ENCODE peak calls at places on chromosomes 4 and X, in four cellular contexts. H is K562, F is GM12878, C is HL-60. O is an unnamed sample.

GRCh38 chr4:101774807-101775206 is 15.7 kb upstream of the BANK1 start:
- DNase-seq in H (no peak), F (no peak), C (no peak), O (no peak)

GRCh38 chr4:156968479-156968984 is 3.1 kb downstream of the PDGFC start:
- DNase-seq in H (peak; percentile 9), F (no peak), C (peak; percentile 55), O (peak; percentile 20)

GRCh38 chr4:40349561-40350198 is 14.5 kb downstream of the CHRNA9 start:
- DNase-seq in H (no peak), F (no peak), C (no peak), O (no peak)

GRCh38 chr4:181677621-181678020 is 565.6 kb upstream of the TENM3 start:
- DNase-seq in H (no peak), F (no peak), C (no peak), O (no peak)

GRCh38 chr4:100694467-100694866 is 176.6 kb upstream of the EMCN start:
- DNase-seq in H (no peak), F (no peak), C (no peak), O (no peak)

GRCh38 chrX:98289726-98290125 is 1406.0 kb downstream of the RPA4 start:
- DNase-seq in H (no peak), F (no peak), C (no peak), O (no peak)

GRCh38 chr4:148692242-148692641 is 250.0 kb upstream of the NR3C2 start:
- DNase-seq in H (no peak), F (no peak), C (no peak), O (no peak)

GRCh38 chr4:42627887-42628646 is 28.8 kb downstream of the ATP8A1 start:
- DNase-seq in H (no peak), F (peak; percentile 97), C (no peak), O (no peak)

GRCh38 chr4:5524900-5525299 is 183.5 kb downstream of the EVC2 start:
- DNase-seq in H (no peak), F (no peak), C (no peak), O (no peak)

GRCh38 chr4:94595880-94596483 is 144.2 kb downstream of the PDLIM5 start:
- DNase-seq in H (peak; percentile 15), F (peak; percentile 8), C (no peak), O (no peak)

GRCh38 chr4:2935762-2936743 is 27.2 kb downstream of the NOP14 start:
- DNase-seq in H (no peak), F (peak; percentile 57), C (no peak), O (no peak)

GRCh38 chrX:41245641-41246040 is 88.3 kb upstream of the DDX3X start:
- DNase-seq in H (no peak), F (no peak), C (no peak), O (no peak)

GRCh38 chr4:131309628-131310027 is 1839.5 kb upstream of the PCDH10 start:
- DNase-seq in H (no peak), F (peak; percentile 11), C (no peak), O (no peak)

GRCh38 chrX:117835034-117835433 is 281.6 kb downstream of the KLHL13 start:
- DNase-seq in H (no peak), F (no peak), C (no peak), O (no peak)

GRCh38 chrX:39813631-39814246 is 284.0 kb downstream of the BCOR start:
- DNase-seq in H (no peak), F (no peak), C (no peak), O (no peak)

GRCh38 chrX:39814391-39814790 is 283.4 kb downstream of the BCOR start:
- DNase-seq in H (peak; percentile 42), F (no peak), C (no peak), O (no peak)

GRCh38 chrX:39816871-39817731 is 280.7 kb downstream of the BCOR start:
- DNase-seq in H (peak; percentile 16), F (no peak), C (no peak), O (no peak)

GRCh38 chrX:39818071-39818470 is 279.7 kb downstream of the BCOR start:
- DNase-seq in H (no peak), F (no peak), C (no peak), O (no peak)

DNA sequence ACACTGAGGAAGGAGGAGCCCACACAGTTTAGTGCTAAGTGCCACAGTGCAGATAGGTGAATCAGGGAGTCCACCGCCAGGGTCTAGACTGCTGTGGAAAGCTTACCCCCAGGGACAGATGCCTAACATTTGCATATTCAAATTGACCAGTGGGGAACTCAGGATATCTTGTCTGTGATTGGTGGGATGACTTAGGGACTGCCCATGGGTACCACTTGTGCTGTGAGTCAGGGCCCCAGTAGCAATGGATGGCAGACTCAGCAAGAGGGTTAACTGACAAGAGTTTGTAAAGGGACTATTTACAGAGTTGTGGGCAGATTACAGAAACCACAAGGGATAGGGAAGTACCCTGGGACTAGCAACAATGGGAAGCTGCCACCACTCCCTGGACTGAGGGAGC is 282.1 kb downstream of the BCOR start:
- DNase-seq in H (peak; percentile 23), F (no peak), C (peak; percentile 30), O (no peak)
- TF ChIP-seq SPI1 in H (no peak), F (no peak), C (no peak), O (no peak)

GRCh38 chrX:130728208-130728607 is 174.8 kb downstream of the ENOX2 start:
- DNase-seq in H (no peak), F (no peak), C (no peak), O (no peak)
- TF ChIP-seq SPI1 in H (no peak), F (no peak), C (no peak), O (no peak)

GRCh38 chr4:175906397-175906796 is 94.3 kb upstream of the GPM6A start:
- DNase-seq in H (no peak), F (no peak), C (no peak), O (no peak)
- TF ChIP-seq SPI1 in H (no peak), F (no peak), C (no peak), O (no peak)

DNA sequence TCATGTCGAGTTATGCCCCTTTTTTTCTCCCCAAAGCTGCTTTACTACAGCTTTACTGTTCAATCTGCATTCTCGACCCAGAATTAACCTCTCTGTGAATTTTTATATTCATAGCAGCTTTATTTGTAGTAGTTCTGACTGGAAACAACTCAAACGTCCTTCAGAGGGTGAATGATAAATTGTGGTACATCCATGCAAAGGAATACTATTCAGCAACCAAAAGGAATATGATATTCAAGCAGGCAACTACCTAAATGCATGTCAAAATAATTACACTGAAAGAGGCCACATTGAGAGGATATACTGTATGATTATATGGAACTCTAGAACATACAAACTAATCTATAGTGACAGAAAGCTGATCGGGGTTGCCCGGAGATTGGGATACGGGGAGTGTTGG is 20.0 kb upstream of the MECP2 start:
- DNase-seq in H (no peak), F (no peak), C (no peak), O (no peak)
- TF ChIP-seq SPI1 in H (no peak), F (no peak), C (no peak), O (no peak)

DNA sequence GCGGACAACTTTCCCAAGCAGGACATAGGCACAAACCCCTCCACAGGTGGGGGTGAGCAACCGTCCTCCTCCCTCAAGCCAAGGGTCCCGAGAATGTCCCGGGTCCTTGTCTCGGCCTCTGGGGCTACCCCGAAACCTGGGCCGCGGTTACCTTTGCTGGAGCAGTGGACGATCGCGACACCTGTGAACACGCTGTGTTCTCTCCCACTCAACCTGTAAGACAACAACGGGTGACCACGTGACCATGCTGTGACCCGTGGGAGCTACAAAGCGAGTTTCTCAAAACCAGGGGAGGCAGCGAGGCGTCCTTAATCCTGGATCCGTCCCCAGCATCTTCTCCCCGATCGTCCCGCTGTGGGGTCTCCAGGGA is 17.9 kb downstream of the ASMTL start:
- DNase-seq in H (no peak), F (no peak), C (no peak), O (no peak)
- TF ChIP-seq SPI1 in H (no peak), F (no peak), C (no peak), O (no peak)

DNA sequence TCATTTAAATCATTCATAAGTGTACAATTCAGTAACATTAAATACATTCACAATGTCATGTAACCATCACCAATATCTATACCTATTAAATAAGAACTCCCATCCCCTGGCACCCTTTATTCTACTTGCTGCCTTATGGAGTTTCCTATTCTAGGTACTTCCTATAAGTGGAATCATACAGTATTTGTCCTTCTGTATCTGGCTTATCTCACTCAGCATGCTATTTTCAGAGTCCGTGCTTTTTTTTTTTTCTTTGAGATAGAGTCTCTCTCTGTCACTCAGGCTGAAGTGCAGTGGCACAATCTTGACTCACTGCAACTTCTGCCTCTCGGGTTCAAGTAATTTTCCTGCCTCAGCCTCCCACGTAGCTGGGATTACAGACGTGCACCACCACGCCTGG is 67.9 kb upstream of the STOX2 start:
- DNase-seq in H (no peak), F (no peak), C (no peak), O (no peak)
- TF ChIP-seq SPI1 in H (no peak), F (no peak), C (no peak), O (no peak)

GRCh38 chr4:52715255-52715897 is 35.8 kb downstream of the ERVMER34-1 start:
- DNase-seq in H (no peak), F (no peak), C (peak; percentile 12), O (no peak)

GRCh38 chr4:52712991-52713275 is 38.3 kb downstream of the ERVMER34-1 start:
- DNase-seq in H (no peak), F (no peak), C (no peak), O (no peak)

GRCh38 chr4:52713456-52713937 is 37.7 kb downstream of the ERVMER34-1 start:
- DNase-seq in H (no peak), F (no peak), C (peak; percentile 27), O (no peak)

GRCh38 chr4:52715914-52716313 is 35.3 kb downstream of the ERVMER34-1 start:
- DNase-seq in H (no peak), F (no peak), C (peak; percentile 6), O (no peak)

DNA sequence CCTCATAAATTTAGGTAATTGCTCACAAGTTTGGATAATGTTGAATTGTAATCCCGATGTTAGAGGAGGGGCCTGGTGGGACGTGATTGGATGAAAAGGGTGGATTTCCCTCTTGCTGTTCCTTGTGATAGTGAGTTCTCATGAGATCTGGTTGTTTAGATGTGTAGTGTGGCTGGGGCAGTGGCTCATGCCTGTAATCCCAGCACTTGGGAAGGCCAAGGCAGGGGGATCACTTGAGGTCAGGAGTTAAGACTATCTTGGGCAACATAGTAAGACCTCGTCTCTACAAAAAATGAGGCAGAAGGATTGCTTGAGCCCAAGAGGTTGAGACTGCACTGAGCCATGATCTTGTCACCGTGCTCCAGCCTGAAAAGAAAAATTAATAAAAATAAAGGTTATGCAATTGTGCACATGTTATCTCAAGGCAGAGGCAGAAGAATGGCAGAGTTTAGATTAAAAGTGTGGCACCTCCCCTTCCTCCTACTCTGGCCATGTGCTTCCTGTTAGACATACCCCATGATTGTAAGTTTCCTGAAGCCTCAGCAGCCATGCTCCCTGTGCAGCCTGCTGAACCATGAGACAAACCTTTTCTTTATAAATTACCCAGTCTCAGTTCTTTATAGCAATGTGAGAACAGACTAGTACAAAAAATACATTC is 36.5 kb downstream of the ERVMER34-1 start:
- DNase-seq in H (no peak), F (no peak), C (peak; percentile 55), O (no peak)
- TF ChIP-seq SPI1 in H (no peak), F (no peak), C (no peak), O (no peak)

GRCh38 chr4:41620594-41621256 is 82.8 kb downstream of the LIMCH1 start:
- DNase-seq in H (no peak), F (no peak), C (no peak), O (no peak)
- TF ChIP-seq SPI1 in H (no peak), F (no peak), C (no peak), O (no peak)

O was measured in GM12891.